ENCODE peak calls at places on chromosomes 13 and 19, in five cellular contexts. U is fibroblast of pulmonary artery, J is skeletal muscle cell, K is HFF-Myc, F is lower leg skin. I is an unnamed sample.

GRCh38 chr19:43720936-43721335 is 5.1 kb downstream of the IRGC start:
- DNase-seq in U (no peak), J (no peak), K (no peak), F (no peak), I (no peak)

GRCh38 chr19:31616031-31616430 is 266.8 kb upstream of the TSHZ3 start:
- DNase-seq in U (no peak), J (no peak), K (no peak), F (no peak), I (no peak)

GRCh38 chr19:53389591-53390377 is 5.2 kb upstream of the ZNF765 start:
- DNase-seq in U (no peak), J (no peak), K (no peak), F (no peak), I (no peak)

GRCh38 chr19:7904074-7905020 is 670 bp downstream of the MAP2K7 start:
- DNase-seq in U (no peak), J (no peak), K (no peak), F (peak; percentile 55), I (no peak)

GRCh38 chr19:10935371-10936059 is 6.9 kb downstream of the TIMM29 start:
- DNase-seq in U (no peak), J (no peak), K (no peak), F (no peak), I (no peak)

GRCh38 chr13:108195146-108195545 is 20.2 kb downstream of the LIG4 start:
- DNase-seq in U (peak; percentile 24), J (peak; percentile 29), K (no peak), F (no peak), I (no peak)

GRCh38 chr13:77377016-77377415 is 50.1 kb upstream of the MYCBP2 start:
- DNase-seq in U (no peak), J (no peak), K (no peak), F (no peak), I (no peak)

GRCh38 chr13:87403748-87404432 is 267.3 kb upstream of the SLITRK5 start:
- DNase-seq in U (no peak), J (no peak), K (no peak), F (no peak), I (no peak)

GRCh38 chr13:99395436-99395835 is 88.2 kb upstream of the GPR183 start:
- DNase-seq in U (no peak), J (no peak), K (no peak), F (no peak), I (no peak)

GRCh38 chr19:42316223-42317211 is 3.4 kb downstream of the TMEM145 start:
- DNase-seq in U (no peak), J (no peak), K (no peak), F (no peak), I (no peak)

GRCh38 chr13:21046203-21046602 is 15.2 kb downstream of the LATS2 start:
- DNase-seq in U (no peak), J (no peak), K (no peak), F (no peak), I (no peak)
- H3K4me3 ChIP-seq in U (no peak overlapping the region), J (no peak overlapping the region), K (no peak overlapping the region), F (no peak overlapping the region), I (no peak overlapping the region)

GRCh38 chr13:110447058-110447511 is 114.4 kb downstream of the RAB20 start:
- DNase-seq in U (no peak), J (no peak), K (peak; percentile 60), F (no peak), I (no peak)
- H3K4me3 ChIP-seq in U (no peak overlapping the region), J (no peak overlapping the region), K (no peak overlapping the region), F (no peak overlapping the region), I (no peak overlapping the region)

DNA sequence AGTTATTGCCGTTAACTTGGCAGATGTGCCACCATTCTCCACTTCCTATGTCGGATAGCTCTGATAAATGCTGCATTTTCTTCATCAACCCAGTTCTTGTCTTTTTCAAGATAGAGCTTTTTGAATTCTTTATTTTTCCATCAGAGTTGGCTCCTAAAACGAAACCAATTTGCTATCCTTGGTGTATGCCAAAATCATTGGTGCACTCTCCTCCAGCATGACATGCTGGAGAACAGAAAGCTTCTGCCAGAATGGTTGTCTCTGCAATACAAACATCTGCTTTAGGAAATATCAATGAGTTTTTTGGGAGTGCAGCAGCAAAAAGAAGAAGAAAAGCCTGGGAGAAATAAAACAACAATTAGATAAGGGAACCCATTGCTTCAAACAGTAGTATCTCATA is 124.2 kb downstream of the CDK8 start:
- DNase-seq in U (no peak), J (no peak), K (no peak), F (no peak), I (no peak)
- H3K4me3 ChIP-seq in U (no peak overlapping the region), J (no peak overlapping the region), K (no peak overlapping the region), F (no peak overlapping the region), I (no peak overlapping the region)

DNA sequence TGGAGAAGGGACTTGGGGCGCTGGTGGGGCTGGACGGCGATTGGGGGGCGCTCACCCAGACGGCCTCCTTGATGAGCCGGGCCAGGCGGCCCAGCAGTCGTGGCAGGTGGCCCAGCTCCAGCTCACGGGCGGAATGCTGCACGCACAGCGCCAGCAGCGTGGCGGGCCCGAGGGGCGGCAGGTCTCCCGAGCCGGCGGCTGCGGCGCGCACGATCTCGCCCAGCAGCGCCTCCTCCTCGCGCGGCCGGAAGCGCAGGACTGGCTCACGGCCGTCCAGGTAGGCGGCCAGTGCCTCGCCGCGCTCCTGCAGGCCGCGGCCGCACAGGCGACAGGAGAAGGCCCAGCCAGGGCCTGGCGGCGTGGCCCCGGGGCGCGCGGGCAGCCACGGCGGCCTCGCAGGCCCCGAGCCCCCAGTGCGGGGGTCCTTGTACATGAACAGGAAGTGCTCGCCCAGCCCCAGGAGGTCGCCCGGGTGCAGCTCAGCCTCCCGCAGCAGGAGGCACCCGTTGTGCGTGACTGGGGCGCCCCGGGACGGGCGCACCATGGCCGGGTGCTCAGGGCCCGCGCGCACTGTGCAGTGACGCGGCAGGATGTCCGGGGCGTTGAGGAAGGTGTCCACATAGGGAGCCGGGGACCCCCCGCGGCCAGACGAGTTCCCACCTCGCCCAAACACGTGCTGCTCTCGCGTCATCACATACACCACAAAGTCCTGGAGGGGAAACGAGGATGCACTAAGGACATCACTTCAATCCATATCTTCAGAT is 9.5 kb upstream of the MAMSTR start:
- DNase-seq in U (peak; percentile 54), J (no peak), K (no peak), F (no peak), I (no peak)
- H3K4me3 ChIP-seq in U (peak overlapping the region; percentile 21), J (peak overlapping the region; percentile 9), K (no peak overlapping the region), F (no peak overlapping the region), I (no peak overlapping the region)

DNA sequence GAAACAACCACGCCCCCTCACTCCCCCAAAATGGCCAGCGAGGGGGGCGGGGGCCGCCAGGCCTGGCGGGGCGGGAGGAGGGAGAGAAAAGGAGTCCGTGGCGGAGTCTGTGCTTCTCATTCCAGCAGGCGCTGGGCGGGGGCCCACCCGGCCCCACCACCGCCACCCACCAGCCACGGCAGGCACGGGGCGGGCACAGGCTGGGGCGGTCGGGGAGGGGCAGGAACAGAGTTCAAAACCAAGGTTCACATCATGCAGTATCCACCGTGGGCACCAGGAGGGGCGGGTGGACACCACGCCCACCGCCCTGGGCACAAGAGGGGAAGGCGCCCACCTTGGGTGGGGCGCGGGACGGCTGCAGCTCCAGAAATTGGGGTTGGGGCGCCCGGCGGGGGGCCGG is 12.8 kb downstream of the DPF1 start:
- DNase-seq in U (no peak), J (no peak), K (no peak), F (no peak), I (no peak)
- H3K4me3 ChIP-seq in U (no peak overlapping the region), J (no peak overlapping the region), K (no peak overlapping the region), F (no peak overlapping the region), I (no peak overlapping the region)

GRCh38 chr13:33285420-33286124 is at the start of gene STARD13:
- DNase-seq in U (peak; percentile 98), J (peak; percentile 94), K (peak; percentile 92), F (peak; percentile 96), I (peak; percentile 92)

GRCh38 chr13:33283195-33283910 is 2.2 kb downstream of the STARD13 start:
- DNase-seq in U (no peak), J (no peak), K (no peak), F (no peak), I (no peak)

GRCh38 chr13:33286143-33286542 is 588 bp upstream of the STARD13 start:
- DNase-seq in U (peak; percentile 42), J (no peak), K (no peak), F (no peak), I (no peak)

GRCh38 chr13:33284016-33284415 is 1.5 kb downstream of the STARD13 start:
- DNase-seq in U (peak; percentile 66), J (no peak), K (no peak), F (no peak), I (no peak)

GRCh38 chr13:33284916-33285315 is 639 bp downstream of the STARD13 start:
- DNase-seq in U (peak; percentile 53), J (no peak), K (no peak), F (no peak), I (no peak)
- H3K4me3 ChIP-seq in U (peak overlapping the region; percentile 95), J (peak overlapping the region; percentile 66), K (peak overlapping the region; percentile 74), F (peak overlapping the region; percentile 59), I (peak overlapping the region; percentile 60)